ENCODE peak calls at places on chromosomes 16 and 17, in seven cellular contexts. X is HCT116, A is K562, D is H1, C is SK-N-SH, E is HepG2, U is GM12878. W is an unnamed sample.

GRCh38 chr16:66616592-66616991 is 12.1 kb downstream of the CMTM3 start:
- DNase-seq in X (no peak), U (no peak), A (no peak), E (no peak), C (no peak), D (no peak), W (no peak)

GRCh38 chr17:28008526-28008925 is 34.0 kb upstream of the NLK start:
- DNase-seq in D (peak; percentile 25), U (no peak), E (peak; percentile 16), C (no peak), A (peak; percentile 66), X (peak; percentile 8), W (peak; percentile 57)

GRCh38 chr17:77036841-77037381 is 103.9 kb upstream of the SEC14L1 start:
- DNase-seq in E (no peak), A (peak; percentile 34), D (no peak), U (no peak), C (peak; percentile 84), X (no peak), W (peak; percentile 88)

GRCh38 chr16:50765866-50766265 is 24.0 kb downstream of the CYLD start:
- DNase-seq in D (no peak), U (no peak), X (no peak), E (no peak), A (no peak), C (no peak), W (no peak)

GRCh38 chr16:12225816-12226480 is 249.4 kb downstream of the SNX29 start:
- DNase-seq in E (no peak), D (no peak), C (no peak), X (no peak), A (no peak), U (no peak), W (no peak)

GRCh38 chr16:48126801-48127644 is 28.8 kb downstream of the ABCC12 start:
- DNase-seq in U (no peak), D (no peak), X (no peak), A (no peak), C (no peak), E (peak; percentile 6), W (peak; percentile 87)

GRCh38 chr16:75789237-75789636 is 62.9 kb upstream of the CPHXL start:
- DNase-seq in A (peak; percentile 39), E (peak; percentile 53), U (no peak), D (no peak), X (peak; percentile 46), C (peak; percentile 58), W (peak; percentile 64)

GRCh38 chr17:67133161-67133560 is 88.8 kb downstream of the CACNG1 start:
- DNase-seq in C (no peak), E (no peak), U (no peak), X (no peak), A (no peak), D (no peak), W (no peak)

GRCh38 chr16:75443301-75443700 is 10.0 kb upstream of the CFDP1 start:
- DNase-seq in D (no peak), C (peak; percentile 72), E (no peak), A (no peak), U (no peak), X (no peak), W (no peak)

GRCh38 chr16:31093132-31093703 is 1.4 kb downstream of the VKORC1 start:
- DNase-seq in X (no peak), U (no peak), C (peak; percentile 87), A (peak; percentile 74), E (peak; percentile 74), D (no peak), W (no peak)

GRCh38 chr16:48608871-48609452 is 1.0 kb downstream of the N4BP1 start:
- DNase-seq in A (no peak), C (peak; percentile 66), E (no peak), U (no peak), D (no peak), X (no peak), W (no peak)

GRCh38 chr16:2005646-2006045 is 4.0 kb downstream of the ZNF598 start:
- DNase-seq in A (no peak), D (no peak), X (no peak), C (no peak), U (no peak), E (no peak), W (no peak)

GRCh38 chr16:71923941-71924690 is 28.8 kb downstream of the IST1 start:
- DNase-seq in X (no peak), E (no peak), A (no peak), C (no peak), U (no peak), D (no peak), W (no peak)

GRCh38 chr17:80513892-80514291 is 30.7 kb upstream of the RPTOR start:
- DNase-seq in A (no peak), U (no peak), D (no peak), E (no peak), X (no peak), C (no peak), W (no peak)

GRCh38 chr16:47057631-47057996 is 84.1 kb upstream of the DNAJA2 start:
- DNase-seq in U (no peak), D (no peak), A (no peak), E (no peak), X (no peak), C (no peak), W (no peak)

GRCh38 chr16:87979352-87979751 is 28.1 kb downstream of the BANP start:
- DNase-seq in E (no peak), A (no peak), D (no peak), C (no peak), X (no peak), U (no peak), W (no peak)

GRCh38 chr17:77311371-77311981 is 170.7 kb downstream of the SEC14L1 start:
- DNase-seq in E (no peak), C (no peak), U (no peak), D (no peak), X (no peak), A (no peak), W (no peak)

GRCh38 chr16:54071516-54071915 is 215.1 kb downstream of the IRX3 start:
- DNase-seq in X (no peak), C (no peak), D (no peak), A (no peak), E (no peak), U (no peak), W (no peak)

GRCh38 chr17:56148333-56148732 is 4.9 kb upstream of the ANKFN1 start:
- DNase-seq in A (no peak), U (no peak), D (no peak), X (no peak), E (peak; percentile 31), C (no peak), W (no peak)

GRCh38 chr16:71499775-71500364 is 10.7 kb upstream of the ZNF19 start:
- DNase-seq in E (peak; percentile 68), U (peak; percentile 28), X (peak; percentile 57), C (peak; percentile 66), D (no peak), A (peak; percentile 51), W (peak; percentile 62)

GRCh38 chr16:76081936-76082335 is 195.3 kb upstream of the CNTNAP4 start:
- DNase-seq in C (no peak), E (no peak), A (no peak), U (no peak), D (no peak), X (no peak), W (no peak)

GRCh38 chr16:25886598-25886997 is 194.8 kb downstream of the HS3ST4 start:
- DNase-seq in U (no peak), D (no peak), E (no peak), X (no peak), A (no peak), C (no peak), W (no peak)

GRCh38 chr16:25893332-25893731 is 201.6 kb downstream of the HS3ST4 start:
- DNase-seq in C (no peak), A (peak; percentile 41), E (no peak), U (no peak), X (no peak), D (no peak), W (peak; percentile 1)

DNA sequence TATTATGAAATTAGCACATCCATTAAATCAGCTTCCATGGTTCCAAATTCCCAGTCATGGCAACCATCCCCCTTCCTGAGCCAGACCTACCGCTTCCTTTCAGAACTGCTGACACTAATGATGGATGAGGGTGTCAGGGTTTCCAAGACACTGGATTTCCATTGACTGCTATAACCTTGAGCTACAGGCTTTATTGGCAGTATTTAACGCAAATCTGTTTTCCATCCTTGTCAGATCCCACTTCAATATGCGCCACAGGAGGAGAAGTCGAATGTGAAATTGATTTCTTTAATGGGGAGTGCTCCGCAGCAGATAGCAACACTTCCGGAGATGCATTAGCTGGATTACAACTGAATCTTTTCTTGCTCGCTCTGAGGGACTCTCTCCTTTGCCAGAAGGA is 197.1 kb downstream of the HS3ST4 start:
- DNase-seq in X (no peak), U (no peak), D (no peak), A (no peak), E (no peak), C (no peak), W (no peak)
- TF ChIP-seq JUND in X (no peak), U (no peak), D (no peak), A (no peak), E (no peak), C (no peak), W (no peak)

GRCh38 chr16:19186403-19186802 is 18.4 kb downstream of the SYT17 start:
- DNase-seq in A (no peak), C (no peak), E (no peak), D (no peak), X (no peak), U (no peak), W (no peak)
- TF ChIP-seq JUND in A (no peak), C (no peak), E (no peak), D (no peak), X (no peak), U (no peak), W (no peak)

DNA sequence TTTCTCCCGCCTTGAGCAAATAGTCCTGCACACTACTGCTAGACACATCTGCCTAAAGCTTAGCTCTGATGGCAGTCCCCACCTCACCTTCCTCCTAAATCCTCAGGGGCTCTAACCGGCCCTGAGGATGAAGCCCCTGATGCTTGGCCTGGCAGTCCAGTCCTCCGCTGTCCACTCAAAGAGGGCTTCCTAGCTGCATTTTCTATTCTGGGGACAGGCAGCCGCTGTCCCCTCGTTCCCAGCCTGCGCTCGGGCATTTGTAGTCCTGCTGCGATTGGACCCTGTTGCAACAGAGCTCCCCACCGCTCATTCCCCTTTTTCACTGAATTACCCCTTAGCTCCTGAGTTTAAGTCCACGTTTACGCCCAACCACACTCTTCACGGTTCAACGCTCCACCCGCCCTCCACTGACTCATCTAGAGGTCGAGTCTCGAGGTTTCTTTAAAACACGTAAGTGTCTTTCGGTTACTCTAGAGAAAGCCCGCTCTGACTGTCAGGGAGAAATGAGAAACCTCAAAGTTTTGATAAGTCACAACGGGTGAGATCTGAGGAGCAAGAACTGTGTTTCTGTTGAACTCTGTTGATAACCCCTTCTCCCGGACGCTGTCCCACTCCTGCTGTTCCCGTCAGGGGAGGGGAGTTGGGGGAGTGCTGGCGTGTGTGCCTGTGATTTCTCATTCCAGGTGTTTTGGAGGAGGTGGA is 4.5 kb downstream of the CCR7 start:
- DNase-seq in A (peak; percentile 61), E (no peak), U (peak; percentile 96), D (no peak), X (no peak), C (no peak), W (no peak)
- TF ChIP-seq JUND in A (peak; percentile 73), E (no peak), U (peak; percentile 66), D (no peak), X (no peak), C (no peak), W (no peak)

DNA sequence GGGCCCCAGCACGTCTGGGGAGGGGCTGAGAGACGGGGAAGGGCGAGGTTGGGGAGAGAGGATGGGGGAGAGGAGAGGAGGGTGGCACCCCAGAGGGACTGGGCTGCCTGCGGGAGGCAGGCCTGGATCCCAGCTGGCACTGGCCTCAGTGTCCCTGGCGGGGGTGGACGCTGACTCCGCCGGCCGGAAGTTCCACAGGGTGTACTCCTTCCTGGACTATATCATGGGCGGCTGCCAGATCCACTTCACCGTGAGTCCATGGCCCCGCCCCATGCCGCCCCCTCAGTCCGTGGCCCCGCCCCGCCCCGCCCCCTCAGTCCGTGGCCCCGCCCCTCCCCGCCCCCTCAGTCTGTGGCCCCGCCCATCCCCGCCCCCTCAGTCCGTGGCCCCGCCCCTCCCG is 11.3 kb downstream of the CPNE7 start:
- DNase-seq in D (no peak), U (no peak), E (no peak), A (peak; percentile 85), X (no peak), C (peak; percentile 74), W (peak; percentile 53)
- TF ChIP-seq JUND in D (no peak), U (no peak), E (no peak), A (no peak), X (no peak), C (no peak), W (no peak)